ENCODE peak calls at places on chromosomes 7 and 10, in five cellular contexts. G is endothelial cell; P is thoracic aorta; S is MCF 10A; Z is CD8-positive, alpha-beta T cell. I is an unnamed sample.

GRCh38 chr7:87152897-87153641 is 816 bp downstream of the DMTF1 start:
- DNase-seq in S (peak), P (no peak), G (peak), Z (peak), I (no peak)

GRCh38 chr10:58660577-58661255 is 148.0 kb downstream of the BICC1 start:
- DNase-seq in P (no peak), Z (no peak), G (no peak), S (peak), I (no peak)

GRCh38 chr7:43248961-43249807 is 136.7 kb downstream of the HECW1 start:
- DNase-seq in P (no peak), G (no peak), S (peak), Z (no peak), I (no peak)

GRCh38 chr10:46069771-46070463 is 23.8 kb upstream of the MSMB start:
- DNase-seq in P (no peak), Z (no peak), S (no peak), G (no peak), I (no peak)

GRCh38 chr7:114922652-114923402 is 933 bp downstream of the MDFIC start:
- DNase-seq in Z (peak), G (peak), S (peak), P (no peak), I (peak)

GRCh38 chr7:45033931-45034290 is 33.9 kb downstream of the CCM2 start:
- DNase-seq in Z (no peak), S (peak), P (no peak), G (no peak), I (no peak)

GRCh38 chr7:50528266-50529092 is 36.7 kb downstream of the DDC start:
- DNase-seq in G (no peak), S (no peak), Z (no peak), P (no peak), I (no peak)

GRCh38 chr10:54284526-54285193 is 516.4 kb downstream of the PCDH15 start:
- DNase-seq in S (no peak), G (no peak), P (no peak), Z (no peak), I (no peak)

GRCh38 chr10:132459252-132460028 is 62.4 kb downstream of the PWWP2B start:
- DNase-seq in Z (no peak), S (no peak), P (no peak), G (no peak), I (no peak)

GRCh38 chr7:69414555-69414954 is 183.7 kb upstream of the AUTS2 start:
- DNase-seq in G (no peak), P (no peak), S (no peak), Z (no peak), I (no peak)

GRCh38 chr7:2725178-2726105 is 37.4 kb downstream of the AMZ1 start:
- DNase-seq in Z (no peak), P (no peak), G (no peak), S (no peak), I (no peak)

GRCh38 chr10:114033566-114033965 is 10.1 kb upstream of the ADRB1 start:
- DNase-seq in P (no peak), Z (no peak), G (no peak), S (no peak), I (no peak)

GRCh38 chr10:73413108-73413527 is 740 bp downstream of the ANXA7 start:
- DNase-seq in S (peak), G (peak), P (no peak), Z (peak), I (no peak)

GRCh38 chr7:102966450-102966849 is 53.6 kb downstream of the LRRC17 start:
- DNase-seq in P (no peak), Z (no peak), G (no peak), S (no peak), I (no peak)

DNA sequence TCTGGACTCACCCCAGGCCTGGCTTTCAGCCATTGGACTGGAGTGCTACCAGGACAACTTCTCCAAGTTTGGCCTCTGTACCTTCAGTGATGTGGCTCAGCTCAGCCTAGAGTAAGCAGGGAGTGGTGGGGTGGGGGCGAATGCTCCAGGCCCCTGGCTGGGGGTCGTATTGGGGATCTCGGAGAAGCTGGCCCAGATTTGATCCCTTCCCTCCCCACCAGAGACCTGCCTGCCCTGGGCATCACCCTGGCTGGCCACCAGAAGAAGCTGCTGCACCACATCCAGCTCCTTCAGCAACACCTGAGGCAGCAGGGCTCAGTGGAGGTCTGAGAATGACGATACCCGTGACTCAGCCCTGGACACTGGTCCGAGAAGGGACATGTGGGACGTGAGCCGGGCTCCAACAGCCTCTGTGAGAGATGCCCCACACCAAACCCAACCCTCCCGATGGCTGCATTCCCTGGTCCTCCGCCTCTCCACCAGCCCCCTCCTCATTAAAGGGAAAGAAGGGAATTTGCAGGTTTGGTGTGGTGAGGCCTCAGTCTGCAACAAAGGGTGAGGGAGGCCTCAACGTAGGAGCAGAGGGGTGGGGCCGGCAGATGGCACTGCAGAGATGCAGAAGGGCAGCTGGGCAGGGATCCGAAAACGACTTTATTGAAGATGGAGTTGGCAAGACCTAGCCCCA is 14.8 kb downstream of the TRPV6 start:
- DNase-seq in P (no peak), Z (no peak), S (no peak), G (peak), I (no peak)
- TF ChIP-seq CTCF in P (no peak), Z (no peak), S (no peak), G (no peak), I (no peak)

GRCh38 chr10:34622914-34623313 is 192.2 kb downstream of the PARD3 start:
- DNase-seq in Z (no peak), S (no peak), P (no peak), G (no peak), I (no peak)

GRCh38 chr10:34613491-34613890 is 201.6 kb downstream of the PARD3 start:
- DNase-seq in S (no peak), Z (no peak), P (no peak), G (no peak), I (no peak)

GRCh38 chr10:34612938-34613337 is 202.2 kb downstream of the PARD3 start:
- DNase-seq in Z (no peak), S (no peak), P (no peak), G (no peak), I (no peak)

GRCh38 chr10:34615770-34616169 is 199.3 kb downstream of the PARD3 start:
- DNase-seq in G (no peak), P (no peak), Z (no peak), S (no peak), I (peak)

DNA sequence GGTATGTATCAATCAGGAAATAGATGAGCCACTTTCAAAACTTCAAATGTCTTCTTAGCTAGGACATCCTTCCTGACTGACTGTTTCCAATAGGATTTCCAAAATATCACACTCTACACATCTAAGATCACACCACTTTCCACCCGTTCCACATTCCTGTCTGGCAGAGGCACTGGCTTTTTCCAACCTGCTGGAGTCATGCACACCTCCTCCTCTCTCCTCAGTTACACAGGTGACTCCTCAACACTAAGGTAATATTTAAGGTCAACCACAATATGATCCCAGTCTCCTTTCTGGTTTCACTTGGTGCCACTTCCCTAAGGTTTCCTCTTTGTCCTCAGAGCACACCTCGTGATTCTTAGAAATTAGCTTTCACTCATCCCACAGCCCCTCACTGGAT is 196.5 kb downstream of the PARD3 start:
- DNase-seq in P (no peak), G (no peak), Z (no peak), S (no peak), I (no peak)
- TF ChIP-seq CTCF in P (no peak), G (no peak), Z (no peak), S (no peak), I (no peak)

DNA sequence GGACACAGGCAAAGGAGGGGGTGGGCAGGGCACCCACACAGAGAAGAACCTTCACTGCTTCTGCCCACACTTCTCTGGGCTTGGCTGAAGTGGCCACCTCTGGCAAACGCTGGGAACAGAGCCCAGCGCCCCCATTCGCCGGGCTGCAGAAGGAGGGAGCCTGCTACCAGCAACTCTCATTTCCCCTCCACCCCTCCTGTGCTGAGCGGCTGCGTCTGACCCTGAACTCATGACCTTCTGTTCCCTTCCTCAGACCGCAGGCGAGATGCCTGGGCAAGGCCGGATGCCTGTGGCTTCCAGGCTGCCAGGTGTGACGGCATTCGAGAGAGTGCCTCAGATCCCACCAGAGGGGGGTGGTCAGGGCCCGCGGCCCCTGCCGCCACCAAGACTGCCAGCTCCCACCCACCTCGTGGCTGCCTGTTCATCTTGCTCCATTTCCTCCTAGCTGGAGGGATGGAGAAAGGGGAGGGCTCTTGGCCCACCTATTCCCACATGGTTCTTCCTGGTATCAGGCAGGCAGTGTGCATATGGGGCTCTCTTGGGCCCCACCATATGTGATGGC is 19.8 kb downstream of the DNAJB12 start:
- DNase-seq in Z (peak), S (peak), P (peak), G (no peak), I (peak)
- TF ChIP-seq CTCF in Z (no peak), S (no peak), P (no peak), G (no peak), I (peak)

GRCh38 chr10:72092987-72093386 is 4.6 kb upstream of the SPOCK2 start:
- DNase-seq in G (no peak), P (no peak), Z (no peak), S (no peak), I (no peak)
- TF ChIP-seq CTCF in G (no peak), P (no peak), Z (no peak), S (no peak), I (no peak)

GRCh38 chr10:92291610-92291859 is 568 bp downstream of the MARCHF5 start:
- DNase-seq in Z (no peak), S (no peak), P (no peak), G (no peak), I (no peak)

GRCh38 chr10:92290076-92290836 is 622 bp downstream of the CPEB3 start:
- DNase-seq in Z (peak), G (no peak), S (peak), P (no peak), I (no peak)

GRCh38 chr10:92291921-92292860 is 1.2 kb downstream of the MARCHF5 start:
- DNase-seq in S (peak), Z (peak), P (no peak), G (peak), I (peak)

DNA sequence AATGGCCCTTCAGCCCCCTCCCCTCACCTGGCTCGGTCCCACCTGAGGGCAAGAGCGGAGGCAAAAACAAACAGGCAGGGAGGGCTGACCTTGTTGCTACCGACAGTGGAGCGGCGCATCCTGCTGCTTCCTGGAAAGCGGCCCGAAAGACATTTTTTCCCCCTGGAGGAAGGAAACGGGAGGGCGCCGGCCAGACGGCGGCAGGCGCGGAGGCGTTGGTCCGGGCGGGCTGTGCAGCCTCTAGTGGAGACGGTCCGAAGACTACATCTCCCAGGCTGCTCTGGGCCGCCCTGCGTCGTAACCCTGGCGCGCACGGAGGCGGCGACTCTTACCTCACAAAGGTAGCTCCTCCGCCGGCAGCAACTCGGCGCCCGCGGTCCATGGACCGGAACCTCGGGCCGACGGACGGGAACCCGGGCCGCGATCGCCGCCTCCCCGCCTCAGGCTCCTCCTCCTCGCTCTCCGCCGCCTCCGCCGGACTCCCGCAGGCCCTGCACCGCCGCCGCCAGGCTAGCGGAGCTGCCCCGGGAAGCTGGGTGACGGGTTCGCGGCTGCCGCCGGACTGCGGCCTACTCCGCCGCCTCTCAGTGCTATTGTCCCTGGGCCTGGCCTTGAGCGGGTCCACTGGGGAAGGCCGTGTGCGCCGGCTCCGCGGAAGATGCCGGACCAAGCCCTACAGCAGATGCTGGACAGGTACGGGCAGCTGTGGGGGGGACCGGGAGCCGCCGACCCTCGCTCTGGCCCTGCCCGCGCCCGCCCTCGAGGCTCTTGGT is at the start of the genes CPEB3 and MARCHF5:
- DNase-seq in S (peak), G (peak), P (peak), Z (peak), I (peak)
- TF ChIP-seq CTCF in S (peak), G (peak), P (peak), Z (peak), I (peak)

GRCh38 chr7:10707519-10707918 is 266.2 kb upstream of the PHF14 start:
- DNase-seq in S (no peak), G (no peak), P (no peak), Z (no peak), I (no peak)

GRCh38 chr7:10706875-10707493 is 266.7 kb upstream of the PHF14 start:
- DNase-seq in S (no peak), Z (no peak), P (no peak), G (no peak), I (peak)

GRCh38 chr7:10704653-10705052 is 269.0 kb upstream of the PHF14 start:
- DNase-seq in Z (no peak), S (no peak), G (no peak), P (no peak), I (no peak)

GRCh38 chr7:10703981-10704380 is 269.7 kb upstream of the PHF14 start:
- DNase-seq in S (peak), Z (no peak), G (no peak), P (no peak), I (no peak)

GRCh38 chr7:10708447-10708846 is 265.2 kb upstream of the PHF14 start:
- DNase-seq in S (peak), P (no peak), Z (no peak), G (peak), I (no peak)
- TF ChIP-seq CTCF in S (peak), P (no peak), Z (no peak), G (no peak), I (peak)